ENCODE peak calls at places on chromosome 15, in eight cellular contexts. F is dorsolateral prefrontal cortex, R is GM10248, M is endothelial cell, L is IMR-90, J is GM20000, Q is astrocyte, G is psoas muscle. P is an unnamed sample.

GRCh38 chr15:99435138-99435695 is 130.6 kb upstream of the MEF2A start:
- DNase-seq in F (no peak), R (no peak), M (no peak), L (no peak), J (no peak), Q (no peak), G (no peak), P (no peak)

GRCh38 chr15:101676965-101677364 is 24.8 kb upstream of the TM2D3 start:
- DNase-seq in F (peak), R (no peak), M (no peak), L (peak), J (no peak), Q (no peak), G (no peak), P (no peak)

GRCh38 chr15:101036189-101036588 is 117.0 kb downstream of the LRRK1 start:
- DNase-seq in F (no peak), R (no peak), M (no peak), L (no peak), J (no peak), Q (no peak), G (no peak), P (no peak)

GRCh38 chr15:85943825-85944224 is 135.8 kb upstream of the AGBL1 start:
- DNase-seq in F (no peak), R (no peak), M (no peak), L (no peak), J (no peak), Q (no peak), G (no peak), P (no peak)

GRCh38 chr15:92970656-92971055 is 70.5 kb downstream of the CHD2 start:
- DNase-seq in F (no peak), R (no peak), M (no peak), L (peak), J (no peak), Q (no peak), G (no peak), P (peak)

GRCh38 chr15:101105059-101105851 is 146.6 kb downstream of the CHSY1 start:
- DNase-seq in F (no peak), R (no peak), M (no peak), L (peak), J (no peak), Q (peak), G (no peak), P (no peak)

GRCh38 chr15:71747128-71748083 is 62.9 kb upstream of the NR2E3 start:
- DNase-seq in F (no peak), R (no peak), M (no peak), L (peak), J (no peak), Q (peak), G (no peak), P (peak)

GRCh38 chr15:64894395-64895056 is 17.2 kb upstream of the ANKDD1A start:
- DNase-seq in F (no peak), R (peak), M (peak), L (no peak), J (peak), Q (no peak), G (peak), P (no peak)

GRCh38 chr15:87461621-87462020 is 794.9 kb downstream of the NTRK3 start:
- DNase-seq in F (no peak), R (no peak), M (no peak), L (no peak), J (no peak), Q (no peak), G (no peak), P (no peak)

GRCh38 chr15:43225201-43225949 is 4.6 kb upstream of the EPB42 start:
- DNase-seq in F (no peak), R (peak), M (peak), L (peak), J (peak), Q (peak), G (no peak), P (peak)

GRCh38 chr15:90320062-90320884 is 31.8 kb upstream of the ZNF774 start:
- DNase-seq in F (peak), R (peak), M (peak), L (peak), J (peak), Q (peak), G (peak), P (peak)

GRCh38 chr15:95659646-95660045 is 670.9 kb upstream of the NR2F2 start:
- DNase-seq in F (no peak), R (no peak), M (no peak), L (no peak), J (no peak), Q (no peak), G (no peak), P (no peak)

GRCh38 chr15:42581272-42581730 is 5.9 kb downstream of the STARD9 start:
- DNase-seq in F (peak), R (peak), M (peak), L (peak), J (peak), Q (peak), G (peak), P (peak)

GRCh38 chr15:64746921-64747320 is 28.5 kb downstream of the RBPMS2 start:
- DNase-seq in F (no peak), R (no peak), M (no peak), L (no peak), J (no peak), Q (no peak), G (no peak), P (no peak)

GRCh38 chr15:26738996-26739395 is 33.9 kb downstream of the GABRB3 start:
- DNase-seq in F (no peak), R (no peak), M (no peak), L (no peak), J (no peak), Q (no peak), G (no peak), P (no peak)

GRCh38 chr15:33492434-33493052 is 181.8 kb downstream of the RYR3 start:
- DNase-seq in F (no peak), R (no peak), M (peak), L (no peak), J (no peak), Q (no peak), G (no peak), P (no peak)

GRCh38 chr15:32641517-32642059 is at the start of gene SCG5:
- DNase-seq in F (peak), R (no peak), M (peak), L (peak), J (no peak), Q (peak), G (no peak), P (peak)

GRCh38 chr15:32674681-32675080 is 33.2 kb downstream of the SCG5 start:
- DNase-seq in F (no peak), R (no peak), M (no peak), L (no peak), J (no peak), Q (no peak), G (no peak), P (no peak)

GRCh38 chr15:45157974-45158373 is 28.2 kb downstream of the DUOX1 start:
- DNase-seq in F (peak), R (no peak), M (no peak), L (peak), J (no peak), Q (peak), G (no peak), P (peak)

GRCh38 chr15:47551079-47551478 is 166.2 kb upstream of the SEMA6D start:
- DNase-seq in F (no peak), R (no peak), M (no peak), L (no peak), J (no peak), Q (no peak), G (no peak), P (no peak)

GRCh38 chr15:74460298-74460697 is 662 bp downstream of the UBL7 start:
- DNase-seq in F (no peak), R (peak), M (no peak), L (no peak), J (peak), Q (no peak), G (no peak), P (no peak)

GRCh38 chr15:73700041-73700842 is 16.1 kb downstream of the CD276 start:
- DNase-seq in F (peak), R (peak), M (peak), L (peak), J (peak), Q (peak), G (peak), P (peak)

GRCh38 chr15:82647045-82647834 is at the start of gene CPEB1:
- DNase-seq in F (peak), R (peak), M (peak), L (peak), J (peak), Q (no peak), G (peak), P (peak)

GRCh38 chr15:46576611-46577010 is 941.8 kb downstream of the SQOR start:
- DNase-seq in F (no peak), R (no peak), M (no peak), L (no peak), J (no peak), Q (no peak), G (no peak), P (no peak)

GRCh38 chr15:29652595-29652994 is 169.7 kb downstream of the TJP1 start:
- DNase-seq in F (no peak), R (no peak), M (no peak), L (no peak), J (no peak), Q (no peak), G (no peak), P (no peak)

GRCh38 chr15:29651476-29652072 is 170.7 kb downstream of the TJP1 start:
- DNase-seq in F (no peak), R (no peak), M (no peak), L (no peak), J (no peak), Q (no peak), G (no peak), P (no peak)

GRCh38 chr15:29656636-29657475 is 165.4 kb downstream of the TJP1 start:
- DNase-seq in F (no peak), R (no peak), M (peak), L (no peak), J (no peak), Q (no peak), G (no peak), P (peak)
- TF ChIP-seq CTCF in F (no peak), R (no peak), M (no peak), L (no peak), J (no peak), Q (no peak), G (no peak), P (peak)

DNA sequence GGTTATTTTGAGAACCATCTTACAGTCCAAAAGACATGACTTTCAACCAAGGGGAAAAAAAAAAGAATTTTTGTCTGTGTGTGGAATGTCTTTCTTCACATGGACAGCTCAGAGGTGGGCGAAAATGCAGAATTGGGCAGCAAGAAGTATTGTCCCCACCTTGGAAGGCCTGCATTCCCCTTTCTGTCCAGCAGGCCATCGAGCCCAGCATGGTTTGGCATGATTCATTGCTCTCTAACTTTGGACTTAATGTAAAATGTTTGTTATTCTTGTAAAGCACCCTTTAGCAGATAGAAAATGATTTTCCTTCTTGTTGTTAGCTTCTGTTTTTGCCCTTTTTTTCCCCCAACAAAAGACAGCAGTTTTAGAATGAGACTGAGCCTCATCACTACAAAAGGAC is 12.4 kb downstream of the MYO1E start:
- DNase-seq in F (no peak), R (no peak), M (no peak), L (no peak), J (no peak), Q (no peak), G (no peak), P (no peak)
- TF ChIP-seq CTCF in F (no peak), R (no peak), M (peak), L (peak), J (no peak), Q (peak), G (peak), P (peak)

DNA sequence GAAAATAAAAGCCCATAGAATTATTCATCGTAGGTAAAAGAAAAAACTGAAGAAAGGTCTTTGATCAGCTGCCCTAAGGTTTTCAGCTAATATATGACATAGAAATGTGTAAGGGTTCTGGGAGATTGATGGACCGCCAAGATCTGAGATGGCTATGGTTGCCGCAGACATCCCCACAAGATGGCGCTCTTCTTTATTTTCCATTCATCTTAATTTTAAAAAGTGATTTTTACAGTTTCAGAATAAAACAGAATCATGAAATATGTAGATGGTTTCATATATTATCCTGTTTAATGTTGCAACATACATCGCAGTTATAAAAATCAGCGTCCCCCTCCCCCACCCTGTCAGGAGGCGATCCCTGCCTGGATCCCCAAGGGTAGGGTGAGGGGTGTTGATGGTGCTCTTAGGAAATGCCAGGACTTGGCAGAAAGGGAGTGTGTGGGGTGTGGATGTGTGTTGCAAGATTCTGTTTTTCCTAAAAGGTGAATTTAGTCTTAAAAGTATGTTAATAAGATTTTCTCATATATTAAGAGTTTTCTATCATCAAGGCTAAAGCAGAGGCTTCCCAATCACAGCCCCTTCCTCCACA is 68.8 kb downstream of the ANXA2 start:
- DNase-seq in F (no peak), R (no peak), M (peak), L (peak), J (peak), Q (no peak), G (no peak), P (peak)
- TF ChIP-seq CTCF in F (peak), R (peak), M (peak), L (peak), J (peak), Q (peak), G (peak), P (peak)

GRCh38 chr15:66707310-66708160 is 5.5 kb downstream of the SMAD6 start:
- DNase-seq in F (no peak), R (no peak), M (peak), L (peak), J (no peak), Q (peak), G (no peak), P (peak)
- TF ChIP-seq CTCF in F (no peak), R (no peak), M (no peak), L (peak), J (no peak), Q (no peak), G (no peak), P (peak)

GRCh38 chr15:88472225-88472624 is 4.7 kb downstream of the MRPS11 start:
- DNase-seq in F (no peak), R (peak), M (no peak), L (no peak), J (peak), Q (no peak), G (no peak), P (no peak)

GRCh38 chr15:88467073-88467934 is at the start of the genes MRPL46 and MRPS11:
- DNase-seq in F (peak), R (peak), M (peak), L (peak), J (peak), Q (peak), G (peak), P (peak)

GRCh38 chr15:88469321-88469720 is 1.8 kb downstream of the MRPS11 start:
- DNase-seq in F (no peak), R (no peak), M (no peak), L (no peak), J (no peak), Q (no peak), G (no peak), P (no peak)

GRCh38 chr15:88467935-88468528 is 524 bp downstream of the MRPS11 start:
- DNase-seq in F (no peak), R (no peak), M (peak), L (peak), J (no peak), Q (no peak), G (no peak), P (peak)

GRCh38 chr15:88470625-88471372 is 3.3 kb downstream of the MRPS11 start:
- DNase-seq in F (no peak), R (no peak), M (no peak), L (no peak), J (no peak), Q (no peak), G (no peak), P (no peak)
- TF ChIP-seq CTCF in F (no peak), R (no peak), M (peak), L (no peak), J (no peak), Q (peak), G (no peak), P (no peak)

GRCh38 chr15:63041982-63042878 is at the start of gene TPM1:
- DNase-seq in F (peak), R (peak), M (peak), L (peak), J (peak), Q (peak), G (peak), P (peak)
- TF ChIP-seq CTCF in F (no peak), R (no peak), M (no peak), L (peak), J (no peak), Q (no peak), G (no peak), P (no peak)

GRCh38 chr15:79169531-79170123 is 79.0 kb upstream of the RASGRF1 start:
- DNase-seq in F (peak), R (no peak), M (no peak), L (no peak), J (no peak), Q (no peak), G (no peak), P (peak)

GRCh38 chr15:79167776-79168175 is 77.2 kb upstream of the RASGRF1 start:
- DNase-seq in F (no peak), R (no peak), M (no peak), L (no peak), J (no peak), Q (no peak), G (no peak), P (no peak)

GRCh38 chr15:79166311-79166955 is 75.9 kb upstream of the RASGRF1 start:
- DNase-seq in F (no peak), R (no peak), M (no peak), L (no peak), J (no peak), Q (no peak), G (no peak), P (no peak)

GRCh38 chr15:79170256-79170664 is 79.7 kb upstream of the RASGRF1 start:
- DNase-seq in F (no peak), R (no peak), M (no peak), L (no peak), J (no peak), Q (peak), G (no peak), P (peak)

GRCh38 chr15:79168922-79169322 is 78.3 kb upstream of the RASGRF1 start:
- DNase-seq in F (peak), R (no peak), M (peak), L (no peak), J (no peak), Q (peak), G (no peak), P (peak)
- TF ChIP-seq CTCF in F (peak), R (no peak), M (no peak), L (no peak), J (no peak), Q (no peak), G (no peak), P (peak)

GRCh38 chr15:29978411-29979382 is 104.1 kb upstream of the GOLGA8J start:
- DNase-seq in F (no peak), R (no peak), M (no peak), L (no peak), J (no peak), Q (no peak), G (no peak), P (peak)
- TF ChIP-seq CTCF in F (no peak), R (no peak), M (no peak), L (no peak), J (no peak), Q (no peak), G (no peak), P (no peak)

GRCh38 chr15:94154255-94154654 is 77.1 kb upstream of the MCTP2 start:
- DNase-seq in F (no peak), R (no peak), M (no peak), L (no peak), J (no peak), Q (no peak), G (no peak), P (no peak)
- TF ChIP-seq CTCF in F (no peak), R (no peak), M (peak), L (no peak), J (no peak), Q (no peak), G (no peak), P (no peak)

GRCh38 chr15:36992454-36992853 is 107.9 kb downstream of the MEIS2 start:
- DNase-seq in F (no peak), R (no peak), M (no peak), L (no peak), J (no peak), Q (no peak), G (no peak), P (no peak)

GRCh38 chr15:36999778-37000177 is 100.6 kb downstream of the MEIS2 start:
- DNase-seq in F (no peak), R (no peak), M (no peak), L (no peak), J (no peak), Q (no peak), G (no peak), P (no peak)

GRCh38 chr15:36994809-36995208 is 105.5 kb downstream of the MEIS2 start:
- DNase-seq in F (no peak), R (no peak), M (no peak), L (no peak), J (no peak), Q (no peak), G (no peak), P (no peak)

GRCh38 chr15:36996538-36997181 is 103.7 kb downstream of the MEIS2 start:
- DNase-seq in F (no peak), R (no peak), M (no peak), L (no peak), J (no peak), Q (no peak), G (no peak), P (no peak)

DNA sequence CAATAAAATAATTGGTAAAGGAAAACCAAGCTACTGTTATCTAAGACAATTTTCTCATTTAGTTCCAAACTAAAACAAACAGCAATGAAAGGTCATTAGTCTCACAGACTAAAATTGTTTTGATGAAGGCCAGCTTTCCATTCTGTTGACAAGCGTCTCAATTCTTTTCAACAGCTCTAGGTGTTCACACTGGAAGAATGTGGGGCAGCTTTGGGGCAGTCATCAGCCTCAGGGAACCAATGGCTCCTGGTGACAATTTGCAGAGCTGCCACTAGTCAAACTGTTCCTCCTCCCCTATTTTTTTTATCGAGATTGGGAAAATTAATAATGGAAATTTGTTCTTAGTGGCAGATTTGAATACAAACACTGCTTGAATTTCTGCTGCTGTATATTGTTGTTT is 104.2 kb downstream of the MEIS2 start:
- DNase-seq in F (no peak), R (no peak), M (no peak), L (no peak), J (no peak), Q (no peak), G (no peak), P (no peak)
- TF ChIP-seq CTCF in F (no peak), R (no peak), M (no peak), L (no peak), J (no peak), Q (no peak), G (no peak), P (no peak)

P was measured in fibroblast of pulmonary artery.